ENCODE peak calls at places on chromosomes 2 and 18, in eight cellular contexts. One of them, this sample, is unnamed.

GRCh38 chr18:58230438-58231179 is 186.6 kb downstream of the NEDD4L start:
- DNase-seq in sigmoid colon: no peak
- DNase-seq in HuH-7: no peak
- DNase-seq in fibroblast of gingiva: no peak
- DNase-seq in non-pigmented ciliary epithelial cell: no peak
- DNase-seq in IMR-90: peak
- DNase-seq in stimulated activated CD4-positive, alpha-beta T cell treated with anti-CD3 and anti-CD28 coated beads, Interleukin-1b, Interleukin-23, amount 100 ng/mL, for 48 hours: no peak
- DNase-seq in C1 segment of cervical spinal cord: no peak
- DNase-seq in this sample: no peak

GRCh38 chr2:104868081-104868806 is 14.3 kb downstream of the POU3F3 start:
- DNase-seq in sigmoid colon: no peak
- DNase-seq in HuH-7: no peak
- DNase-seq in fibroblast of gingiva: no peak
- DNase-seq in non-pigmented ciliary epithelial cell: no peak
- DNase-seq in IMR-90: no peak
- DNase-seq in stimulated activated CD4-positive, alpha-beta T cell treated with anti-CD3 and anti-CD28 coated beads, Interleukin-1b, Interleukin-23, amount 100 ng/mL, for 48 hours: no peak
- DNase-seq in C1 segment of cervical spinal cord: no peak
- DNase-seq in this sample: no peak

GRCh38 chr2:119387381-119388129 is 20.8 kb downstream of the DBI start:
- DNase-seq in sigmoid colon: peak
- DNase-seq in HuH-7: peak
- DNase-seq in fibroblast of gingiva: peak
- DNase-seq in non-pigmented ciliary epithelial cell: peak
- DNase-seq in IMR-90: peak
- DNase-seq in stimulated activated CD4-positive, alpha-beta T cell treated with anti-CD3 and anti-CD28 coated beads, Interleukin-1b, Interleukin-23, amount 100 ng/mL, for 48 hours: peak
- DNase-seq in C1 segment of cervical spinal cord: no peak
- DNase-seq in this sample: no peak

GRCh38 chr18:78664048-78664447 is 315.6 kb upstream of the SALL3 start:
- DNase-seq in sigmoid colon: no peak
- DNase-seq in HuH-7: no peak
- DNase-seq in fibroblast of gingiva: no peak
- DNase-seq in non-pigmented ciliary epithelial cell: no peak
- DNase-seq in IMR-90: no peak
- DNase-seq in stimulated activated CD4-positive, alpha-beta T cell treated with anti-CD3 and anti-CD28 coated beads, Interleukin-1b, Interleukin-23, amount 100 ng/mL, for 48 hours: no peak
- DNase-seq in C1 segment of cervical spinal cord: no peak
- DNase-seq in this sample: no peak

GRCh38 chr18:28767781-28768211 is 590.9 kb upstream of the CDH2 start:
- DNase-seq in sigmoid colon: no peak
- DNase-seq in HuH-7: no peak
- DNase-seq in fibroblast of gingiva: peak
- DNase-seq in non-pigmented ciliary epithelial cell: peak
- DNase-seq in IMR-90: peak
- DNase-seq in stimulated activated CD4-positive, alpha-beta T cell treated with anti-CD3 and anti-CD28 coated beads, Interleukin-1b, Interleukin-23, amount 100 ng/mL, for 48 hours: no peak
- DNase-seq in C1 segment of cervical spinal cord: no peak
- DNase-seq in this sample: no peak

GRCh38 chr2:65465857-65466256 is 33.5 kb upstream of the SPRED2 start:
- DNase-seq in sigmoid colon: no peak
- DNase-seq in HuH-7: no peak
- DNase-seq in fibroblast of gingiva: no peak
- DNase-seq in non-pigmented ciliary epithelial cell: no peak
- DNase-seq in IMR-90: no peak
- DNase-seq in stimulated activated CD4-positive, alpha-beta T cell treated with anti-CD3 and anti-CD28 coated beads, Interleukin-1b, Interleukin-23, amount 100 ng/mL, for 48 hours: no peak
- DNase-seq in C1 segment of cervical spinal cord: no peak
- DNase-seq in this sample: no peak

GRCh38 chr2:149049142-149049541 is 10.6 kb downstream of the LYPD6B start:
- DNase-seq in sigmoid colon: no peak
- DNase-seq in HuH-7: no peak
- DNase-seq in fibroblast of gingiva: no peak
- DNase-seq in non-pigmented ciliary epithelial cell: peak
- DNase-seq in IMR-90: peak
- DNase-seq in stimulated activated CD4-positive, alpha-beta T cell treated with anti-CD3 and anti-CD28 coated beads, Interleukin-1b, Interleukin-23, amount 100 ng/mL, for 48 hours: no peak
- DNase-seq in C1 segment of cervical spinal cord: no peak
- DNase-seq in this sample: no peak

GRCh38 chr2:182891611-182892010 is 25.2 kb upstream of the FRZB start:
- DNase-seq in sigmoid colon: no peak
- DNase-seq in HuH-7: no peak
- DNase-seq in fibroblast of gingiva: no peak
- DNase-seq in non-pigmented ciliary epithelial cell: no peak
- DNase-seq in IMR-90: no peak
- DNase-seq in stimulated activated CD4-positive, alpha-beta T cell treated with anti-CD3 and anti-CD28 coated beads, Interleukin-1b, Interleukin-23, amount 100 ng/mL, for 48 hours: no peak
- DNase-seq in C1 segment of cervical spinal cord: no peak
- DNase-seq in this sample: no peak

GRCh38 chr2:96427917-96428316 is 77.2 kb downstream of the NEURL3 start:
- DNase-seq in sigmoid colon: no peak
- DNase-seq in HuH-7: no peak
- DNase-seq in fibroblast of gingiva: peak
- DNase-seq in non-pigmented ciliary epithelial cell: no peak
- DNase-seq in IMR-90: peak
- DNase-seq in stimulated activated CD4-positive, alpha-beta T cell treated with anti-CD3 and anti-CD28 coated beads, Interleukin-1b, Interleukin-23, amount 100 ng/mL, for 48 hours: peak
- DNase-seq in C1 segment of cervical spinal cord: no peak
- DNase-seq in this sample: no peak

This sample was measured in CMK.